ENCODE peak calls at places on chromosomes 16 and 17, in seven cellular contexts. E, F, D, H, W, V and G are unnamed samples.

GRCh38 chr17:9406046-9406631 is 169.5 kb downstream of the STX8 start:
- DNase-seq in W (no peak), E (no peak), F (no peak), V (no peak), D (no peak), H (no peak), G (no peak)

GRCh38 chr17:72393553-72393952 is 272.7 kb downstream of the SOX9 start:
- DNase-seq in E (no peak), F (no peak), D (peak; percentile 85), W (no peak), H (no peak), V (peak; percentile 86), G (peak; percentile 85)

GRCh38 chr17:81733507-81734404 is 21.7 kb downstream of the SLC25A10 start:
- DNase-seq in E (peak; percentile 44), W (peak; percentile 35), V (no peak), D (no peak), H (peak; percentile 99), F (peak; percentile 64), G (no peak)

GRCh38 chr16:84643677-84644076 is 4.6 kb upstream of the KLHL36 start:
- DNase-seq in H (no peak), F (no peak), E (no peak), D (no peak), W (no peak), V (no peak), G (no peak)

GRCh38 chr17:79705674-79706073 is 25.1 kb upstream of the ENPP7 start:
- DNase-seq in W (no peak), D (no peak), E (no peak), V (no peak), H (no peak), F (no peak), G (no peak)

GRCh38 chr17:8710766-8711165 is 33.9 kb downstream of the CCDC42 start:
- DNase-seq in E (no peak), D (no peak), V (no peak), W (no peak), F (no peak), H (no peak), G (no peak)

GRCh38 chr17:64736804-64737492 is 74.8 kb upstream of the SMURF2 start:
- DNase-seq in V (peak; percentile 32), D (no peak), W (peak; percentile 10), E (no peak), H (no peak), F (peak; percentile 37), G (peak; percentile 45)

GRCh38 chr16:66366433-66367299 is at the start of gene CDH5:
- DNase-seq in H (no peak), D (no peak), E (no peak), W (no peak), F (no peak), V (peak; percentile 19), G (no peak)

GRCh38 chr17:61467416-61468262 is 15.4 kb downstream of the TBX4 start:
- DNase-seq in W (no peak), F (no peak), D (no peak), V (peak; percentile 37), E (no peak), H (peak; percentile 55), G (peak; percentile 35)

GRCh38 chr16:53504161-53504663 is 1.2 kb upstream of the AKTIP start:
- DNase-seq in D (no peak), H (no peak), E (peak; percentile 5), W (no peak), F (peak; percentile 15), V (peak; percentile 55), G (peak; percentile 18)

GRCh38 chr16:12421688-12422087 is 382.0 kb downstream of the CPPED1 start:
- DNase-seq in E (no peak), H (no peak), W (no peak), V (no peak), F (no peak), D (no peak), G (no peak)

GRCh38 chr17:65008877-65009276 is 47.7 kb downstream of the GNA13 start:
- DNase-seq in D (no peak), W (no peak), F (no peak), E (no peak), V (no peak), H (no peak), G (no peak)

GRCh38 chr17:47871048-47871447 is 20.1 kb upstream of the SP6 start:
- DNase-seq in H (no peak), D (no peak), F (no peak), W (no peak), E (no peak), V (no peak), G (no peak)

GRCh38 chr17:72380737-72381136 is 259.9 kb downstream of the SOX9 start:
- DNase-seq in D (no peak), V (no peak), E (no peak), F (no peak), H (no peak), W (no peak), G (no peak)

GRCh38 chr16:14088155-14088753 is 17.1 kb downstream of the MRTFB start:
- DNase-seq in F (no peak), E (no peak), V (no peak), H (peak; percentile 23), D (no peak), W (no peak), G (peak; percentile 4)

GRCh38 chr17:41404024-41404651 is 6.7 kb upstream of the KRT31 start:
- DNase-seq in D (peak; percentile 99), F (peak; percentile 27), E (peak; percentile 12), W (no peak), V (peak; percentile 98), H (no peak), G (peak; percentile 100)

GRCh38 chr17:80105762-80106161 is 4.4 kb downstream of the GAA start:
- DNase-seq in H (no peak), V (no peak), W (no peak), F (no peak), D (no peak), E (no peak), G (no peak)

GRCh38 chr16:48299471-48299870 is 52.1 kb upstream of the ABCC11 start:
- DNase-seq in F (no peak), W (no peak), V (no peak), H (no peak), E (no peak), D (no peak), G (no peak)

GRCh38 chr17:72588561-72588960 is 467.7 kb downstream of the SOX9 start:
- DNase-seq in F (no peak), D (no peak), V (no peak), H (no peak), W (no peak), E (no peak), G (no peak)

GRCh38 chr17:51857052-51857593 is 301.4 kb downstream of the CA10 start:
- DNase-seq in V (no peak), D (no peak), E (no peak), F (no peak), H (no peak), W (no peak), G (no peak)

GRCh38 chr17:75152971-75153853 is 1.1 kb downstream of the JPT1 start:
- DNase-seq in F (peak; percentile 11), E (no peak), H (no peak), V (no peak), D (no peak), W (no peak), G (peak; percentile 23)

GRCh38 chr16:64397945-64398508 is 723.8 kb downstream of the CDH11 start:
- DNase-seq in D (no peak), F (no peak), W (no peak), V (peak; percentile 75), E (no peak), H (no peak), G (no peak)

GRCh38 chr16:14511798-14512131 is 118.3 kb downstream of the PARN start:
- DNase-seq in V (no peak), E (no peak), W (no peak), H (no peak), D (no peak), F (no peak), G (peak; percentile 59)

GRCh38 chr16:74100405-74101316 is 196.0 kb upstream of the PSMD7 start:
- DNase-seq in D (no peak), W (no peak), V (no peak), E (no peak), H (no peak), F (no peak), G (no peak)

GRCh38 chr17:7281953-7282751 is 634 bp downstream of the SLC2A4 start:
- DNase-seq in H (no peak), W (no peak), F (no peak), V (no peak), E (no peak), D (no peak), G (no peak)

GRCh38 chr17:73304971-73305786 is 6.6 kb downstream of the CDC42EP4 start:
- DNase-seq in E (no peak), V (peak; percentile 67), D (peak; percentile 31), H (no peak), F (no peak), W (no peak), G (no peak)

GRCh38 chr16:55543470-55543869 is 23.0 kb upstream of the CAPNS2 start:
- DNase-seq in D (no peak), V (no peak), H (no peak), E (no peak), F (no peak), W (no peak), G (no peak)

GRCh38 chr17:35816723-35817122 is 7.4 kb downstream of the TAF15 start:
- DNase-seq in V (no peak), D (no peak), W (no peak), F (no peak), H (no peak), E (no peak), G (no peak)

GRCh38 chr16:30183236-30183960 is at the start of gene CORO1A:
- DNase-seq in W (peak; percentile 61), D (no peak), V (peak; percentile 47), E (peak; percentile 72), F (peak; percentile 82), H (peak; percentile 78), G (peak; percentile 19)

GRCh38 chr17:20896153-20896649 is 146.6 kb downstream of the USP22 start:
- DNase-seq in D (no peak), V (no peak), W (no peak), F (peak; percentile 42), E (no peak), H (no peak), G (no peak)

GRCh38 chr17:48506246-48506645 is 24.6 kb downstream of the HOXB1 start:
- DNase-seq in E (no peak), W (no peak), F (no peak), D (no peak), H (no peak), V (no peak), G (no peak)

GRCh38 chr16:31118223-31119155 is 1.0 kb downstream of the KAT8 start:
- DNase-seq in W (no peak), F (no peak), E (no peak), D (no peak), V (peak; percentile 64), H (no peak), G (peak; percentile 93)